ENCODE peak calls at places on chromosomes 1 and 21, in five cellular contexts. One of them, this sample, is unnamed. For H3K4me1, the result is how much of the 10 kb centered on the place peaks cover.

GRCh38 chr1:7317888-7318287 is 453.2 kb upstream of the VAMP3 start:
- DNase-seq in esophagus muscularis mucosa: peak
- DNase-seq in A549: no peak
- DNase-seq in heart left ventricle: no peak
- DNase-seq in body of pancreas: no peak
- DNase-seq in this sample: no peak

GRCh38 chr1:38071530-38072266 is 25.1 kb upstream of the POU3F1 start:
- DNase-seq in esophagus muscularis mucosa: no peak
- DNase-seq in A549: peak
- DNase-seq in heart left ventricle: no peak
- DNase-seq in body of pancreas: no peak
- DNase-seq in this sample: no peak

GRCh38 chr1:223620297-223620900 is 45.1 kb downstream of the CAPN8 start:
- DNase-seq in esophagus muscularis mucosa: no peak
- DNase-seq in A549: no peak
- DNase-seq in heart left ventricle: no peak
- DNase-seq in body of pancreas: peak
- DNase-seq in this sample: no peak

GRCh38 chr1:151047925-151048644 is 534 bp downstream of the C1orf56 start:
- DNase-seq in esophagus muscularis mucosa: no peak
- DNase-seq in A549: peak
- DNase-seq in heart left ventricle: peak
- DNase-seq in body of pancreas: peak
- DNase-seq in this sample: peak

GRCh38 chr21:14900611-14901010 is 164.2 kb downstream of the NRIP1 start:
- DNase-seq in esophagus muscularis mucosa: no peak
- DNase-seq in A549: no peak
- DNase-seq in heart left ventricle: no peak
- DNase-seq in body of pancreas: no peak
- DNase-seq in this sample: no peak

GRCh38 chr1:245688536-245689453 is 534.0 kb downstream of the KIF26B start:
- DNase-seq in esophagus muscularis mucosa: no peak
- DNase-seq in A549: no peak
- DNase-seq in heart left ventricle: no peak
- DNase-seq in body of pancreas: no peak
- DNase-seq in this sample: peak

GRCh38 chr21:34593423-34593822 is 21.5 kb downstream of the RCAN1 start:
- DNase-seq in esophagus muscularis mucosa: no peak
- DNase-seq in A549: no peak
- DNase-seq in heart left ventricle: no peak
- DNase-seq in body of pancreas: peak
- DNase-seq in this sample: no peak

GRCh38 chr1:109400035-109400655 is 2.4 kb upstream of the SORT1 start:
- DNase-seq in esophagus muscularis mucosa: no peak
- DNase-seq in A549: no peak
- DNase-seq in heart left ventricle: no peak
- DNase-seq in body of pancreas: no peak
- DNase-seq in this sample: no peak

GRCh38 chr1:228515200-228515834 is 28.1 kb downstream of the RNF187 start:
- DNase-seq in esophagus muscularis mucosa: no peak
- DNase-seq in A549: peak
- DNase-seq in heart left ventricle: no peak
- DNase-seq in body of pancreas: no peak
- DNase-seq in this sample: no peak

GRCh38 chr1:241834733-241835377 is 13.1 kb upstream of the EXO1 start:
- DNase-seq in esophagus muscularis mucosa: no peak
- DNase-seq in A549: peak
- DNase-seq in heart left ventricle: no peak
- DNase-seq in body of pancreas: no peak
- DNase-seq in this sample: no peak

GRCh38 chr21:44932366-44933181 is 7.3 kb upstream of the SLX9 start:
- DNase-seq in esophagus muscularis mucosa: no peak
- DNase-seq in A549: no peak
- DNase-seq in heart left ventricle: peak
- DNase-seq in body of pancreas: no peak
- DNase-seq in this sample: peak

GRCh38 chr1:221286399-221286798 is 407.2 kb downstream of the HLX start:
- DNase-seq in esophagus muscularis mucosa: no peak
- DNase-seq in A549: no peak
- DNase-seq in heart left ventricle: no peak
- DNase-seq in body of pancreas: no peak
- DNase-seq in this sample: no peak

GRCh38 chr1:199447906-199448305 is 579.6 kb upstream of the NR5A2 start:
- DNase-seq in esophagus muscularis mucosa: no peak
- DNase-seq in A549: no peak
- DNase-seq in heart left ventricle: no peak
- DNase-seq in body of pancreas: no peak
- DNase-seq in this sample: no peak

GRCh38 chr1:204456826-204457361 is 37.7 kb downstream of the PIK3C2B start:
- DNase-seq in esophagus muscularis mucosa: no peak
- DNase-seq in A549: no peak
- DNase-seq in heart left ventricle: peak
- DNase-seq in body of pancreas: no peak
- DNase-seq in this sample: no peak

GRCh38 chr1:182101415-182102041 is 40.0 kb upstream of the ZNF648 start:
- DNase-seq in esophagus muscularis mucosa: peak
- DNase-seq in A549: no peak
- DNase-seq in heart left ventricle: no peak
- DNase-seq in body of pancreas: peak
- DNase-seq in this sample: no peak

GRCh38 chr1:197470330-197470729 is 202.3 kb downstream of the CRB1 start:
- DNase-seq in esophagus muscularis mucosa: no peak
- DNase-seq in A549: no peak
- DNase-seq in heart left ventricle: no peak
- DNase-seq in body of pancreas: no peak
- DNase-seq in this sample: no peak

GRCh38 chr1:32464716-32465540 is at the start of gene ZBTB8B:
- DNase-seq in esophagus muscularis mucosa: no peak
- DNase-seq in A549: peak
- DNase-seq in heart left ventricle: peak
- DNase-seq in body of pancreas: peak
- DNase-seq in this sample: no peak

GRCh38 chr1:209751627-209752231 is 4.1 kb upstream of the TRAF3IP3 start:
- DNase-seq in esophagus muscularis mucosa: no peak
- DNase-seq in A549: no peak
- DNase-seq in heart left ventricle: no peak
- DNase-seq in body of pancreas: no peak
- DNase-seq in this sample: peak

GRCh38 chr1:85321237-85321964 is 45.0 kb upstream of the BCL10 start:
- DNase-seq in esophagus muscularis mucosa: no peak
- DNase-seq in A549: no peak
- DNase-seq in heart left ventricle: no peak
- DNase-seq in body of pancreas: no peak
- DNase-seq in this sample: no peak

GRCh38 chr1:34781071-34781843 is at the start of gene GJB3:
- DNase-seq in esophagus muscularis mucosa: no peak
- DNase-seq in A549: no peak
- DNase-seq in heart left ventricle: no peak
- DNase-seq in body of pancreas: no peak
- DNase-seq in this sample: no peak

GRCh38 chr1:196659471-196659870 is 7.6 kb downstream of the CFH start:
- DNase-seq in esophagus muscularis mucosa: no peak
- DNase-seq in A549: no peak
- DNase-seq in heart left ventricle: no peak
- DNase-seq in body of pancreas: no peak
- DNase-seq in this sample: no peak

GRCh38 chr1:67137307-67137753 is 2.6 kb upstream of the C1orf141 start:
- DNase-seq in esophagus muscularis mucosa: no peak
- DNase-seq in A549: no peak
- DNase-seq in heart left ventricle: no peak
- DNase-seq in body of pancreas: no peak
- DNase-seq in this sample: no peak

GRCh38 chr1:64623750-64624445 is 121.0 kb upstream of the RAVER2 start:
- DNase-seq in esophagus muscularis mucosa: no peak
- DNase-seq in A549: peak
- DNase-seq in heart left ventricle: no peak
- DNase-seq in body of pancreas: no peak
- DNase-seq in this sample: no peak

GRCh38 chr1:37931148-37931492 is 15.7 kb downstream of the INPP5B start:
- DNase-seq in esophagus muscularis mucosa: no peak
- DNase-seq in A549: no peak
- DNase-seq in heart left ventricle: no peak
- DNase-seq in body of pancreas: no peak
- DNase-seq in this sample: no peak

GRCh38 chr1:184160236-184160635 is 108.7 kb downstream of the TSEN15 start:
- DNase-seq in esophagus muscularis mucosa: peak
- DNase-seq in A549: peak
- DNase-seq in heart left ventricle: no peak
- DNase-seq in body of pancreas: no peak
- DNase-seq in this sample: no peak

GRCh38 chr1:209431813-209432442 is 151.6 kb upstream of the CAMK1G start:
- DNase-seq in esophagus muscularis mucosa: no peak
- DNase-seq in A549: no peak
- DNase-seq in heart left ventricle: no peak
- DNase-seq in body of pancreas: no peak
- DNase-seq in this sample: no peak

GRCh38 chr1:92136316-92136715 is 56.2 kb downstream of the BTBD8 start:
- DNase-seq in esophagus muscularis mucosa: no peak
- DNase-seq in A549: no peak
- DNase-seq in heart left ventricle: no peak
- DNase-seq in body of pancreas: no peak
- DNase-seq in this sample: no peak

GRCh38 chr21:44913425-44914175 is 7.1 kb downstream of the ITGB2 start:
- DNase-seq in esophagus muscularis mucosa: no peak
- DNase-seq in A549: no peak
- DNase-seq in heart left ventricle: no peak
- DNase-seq in body of pancreas: no peak
- DNase-seq in this sample: no peak

GRCh38 chr1:11787251-11787803 is 18.4 kb downstream of the MTHFR start:
- DNase-seq in esophagus muscularis mucosa: no peak
- DNase-seq in A549: peak
- DNase-seq in heart left ventricle: peak
- DNase-seq in body of pancreas: peak
- DNase-seq in this sample: peak

GRCh38 chr1:21630571-21631338 is 38.4 kb downstream of the RAP1GAP start:
- DNase-seq in esophagus muscularis mucosa: no peak
- DNase-seq in A549: no peak
- DNase-seq in heart left ventricle: no peak
- DNase-seq in body of pancreas: no peak
- DNase-seq in this sample: no peak

GRCh38 chr1:89089962-89090361 is 25.0 kb upstream of the GBP1 start:
- DNase-seq in esophagus muscularis mucosa: no peak
- DNase-seq in A549: no peak
- DNase-seq in heart left ventricle: no peak
- DNase-seq in body of pancreas: no peak
- DNase-seq in this sample: no peak

GRCh38 chr1:235130766-235131270 is 2.2 kb upstream of the TOMM20 start:
- DNase-seq in esophagus muscularis mucosa: peak
- DNase-seq in A549: no peak
- DNase-seq in heart left ventricle: no peak
- DNase-seq in body of pancreas: no peak
- DNase-seq in this sample: no peak

GRCh38 chr1:14598007-14598497 is 433 bp upstream of the KAZN start:
- DNase-seq in esophagus muscularis mucosa: no peak
- DNase-seq in A549: no peak
- DNase-seq in heart left ventricle: no peak
- DNase-seq in body of pancreas: no peak
- DNase-seq in this sample: no peak

GRCh38 chr1:226397011-226397926 is 10.6 kb downstream of the PARP1 start:
- DNase-seq in esophagus muscularis mucosa: no peak
- DNase-seq in A549: no peak
- DNase-seq in heart left ventricle: no peak
- DNase-seq in body of pancreas: no peak
- DNase-seq in this sample: no peak
- H3K4me1 ChIP-seq in esophagus muscularis mucosa: under half
- H3K4me1 ChIP-seq in A549: under half
- H3K4me1 ChIP-seq in heart left ventricle: half or more
- H3K4me1 ChIP-seq in body of pancreas: under half
- H3K4me1 ChIP-seq in this sample: under half

GRCh38 chr1:51515982-51516638 is 3.0 kb downstream of the EPS15 start:
- DNase-seq in esophagus muscularis mucosa: no peak
- DNase-seq in A549: no peak
- DNase-seq in heart left ventricle: no peak
- DNase-seq in body of pancreas: no peak
- DNase-seq in this sample: no peak
- H3K4me1 ChIP-seq in esophagus muscularis mucosa: half or more
- H3K4me1 ChIP-seq in A549: under half
- H3K4me1 ChIP-seq in heart left ventricle: half or more
- H3K4me1 ChIP-seq in body of pancreas: half or more
- H3K4me1 ChIP-seq in this sample: under half

GRCh38 chr1:201017828-201018163 is 5.7 kb downstream of the KIF21B start:
- DNase-seq in esophagus muscularis mucosa: no peak
- DNase-seq in A549: no peak
- DNase-seq in heart left ventricle: no peak
- DNase-seq in body of pancreas: no peak
- DNase-seq in this sample: no peak
- H3K4me1 ChIP-seq in esophagus muscularis mucosa: under half
- H3K4me1 ChIP-seq in A549: half or more
- H3K4me1 ChIP-seq in heart left ventricle: under half
- H3K4me1 ChIP-seq in body of pancreas: under half
- H3K4me1 ChIP-seq in this sample: under half

DNA sequence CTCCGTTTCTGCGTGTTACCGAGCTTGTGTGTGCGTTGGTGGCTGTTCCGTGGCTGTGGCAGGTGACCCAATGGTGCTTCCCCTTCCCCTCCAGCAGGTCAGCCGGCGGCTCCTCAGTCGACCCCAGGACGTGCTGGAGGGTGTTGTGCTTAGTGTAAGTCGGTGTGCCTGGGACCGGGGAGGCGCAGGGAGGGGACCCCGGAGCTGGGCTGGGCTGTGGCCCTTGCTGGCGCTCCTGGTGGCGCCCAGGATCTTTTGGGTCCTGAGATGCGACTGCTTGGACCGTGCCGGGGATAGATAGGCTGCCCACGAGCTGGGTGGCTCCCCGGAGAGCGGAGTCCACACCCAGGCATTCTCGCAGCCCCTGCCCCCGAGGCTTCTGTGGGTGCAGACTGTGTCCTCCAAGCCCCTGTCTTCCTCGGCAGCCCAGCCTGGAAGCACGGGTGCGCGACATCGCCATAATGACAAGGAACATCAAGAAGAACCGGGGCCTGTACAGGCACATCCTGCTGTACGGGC is 5.9 kb downstream of the ATAD3C start:
- DNase-seq in esophagus muscularis mucosa: no peak
- DNase-seq in A549: no peak
- DNase-seq in heart left ventricle: no peak
- DNase-seq in body of pancreas: no peak
- DNase-seq in this sample: no peak
- H3K4me1 ChIP-seq in esophagus muscularis mucosa: under half
- H3K4me1 ChIP-seq in A549: under half
- H3K4me1 ChIP-seq in heart left ventricle: under half
- H3K4me1 ChIP-seq in body of pancreas: under half
- H3K4me1 ChIP-seq in this sample: under half

This sample was measured in Peyer's patch.